ENCODE peak calls at places on chromosomes 5 and 9, in six cellular contexts. One of them, this sample, is unnamed.

GRCh38 chr9:91429501-91429900 is 5.9 kb upstream of the NFIL3 start:
- DNase-seq in tibial nerve: no peak
- DNase-seq in GM23248: no peak
- DNase-seq in psoas muscle: no peak
- DNase-seq in brain microvascular endothelial cell: no peak
- DNase-seq in effector memory CD4-positive, alpha-beta T cell: no peak
- DNase-seq in this sample: no peak

GRCh38 chr5:12272389-12272788 is 368.1 kb upstream of the CTNND2 start:
- DNase-seq in tibial nerve: no peak
- DNase-seq in GM23248: no peak
- DNase-seq in psoas muscle: no peak
- DNase-seq in brain microvascular endothelial cell: no peak
- DNase-seq in effector memory CD4-positive, alpha-beta T cell: no peak
- DNase-seq in this sample: no peak

GRCh38 chr5:77011498-77011897 is 18.7 kb upstream of the AGGF1 start:
- DNase-seq in tibial nerve: no peak
- DNase-seq in GM23248: no peak
- DNase-seq in psoas muscle: no peak
- DNase-seq in brain microvascular endothelial cell: no peak
- DNase-seq in effector memory CD4-positive, alpha-beta T cell: no peak
- DNase-seq in this sample: no peak

GRCh38 chr9:30116673-30117217 is 2267.7 kb upstream of the ACO1 start:
- DNase-seq in tibial nerve: no peak
- DNase-seq in GM23248: no peak
- DNase-seq in psoas muscle: no peak
- DNase-seq in brain microvascular endothelial cell: no peak
- DNase-seq in effector memory CD4-positive, alpha-beta T cell: no peak
- DNase-seq in this sample: no peak

GRCh38 chr9:16012621-16013020 is 459.8 kb downstream of the CCDC171 start:
- DNase-seq in tibial nerve: no peak
- DNase-seq in GM23248: peak; percentile 76
- DNase-seq in psoas muscle: no peak
- DNase-seq in brain microvascular endothelial cell: peak; percentile 74
- DNase-seq in effector memory CD4-positive, alpha-beta T cell: no peak
- DNase-seq in this sample: no peak

GRCh38 chr5:142277796-142278195 is 47.0 kb downstream of the SPRY4 start:
- DNase-seq in tibial nerve: no peak
- DNase-seq in GM23248: no peak
- DNase-seq in psoas muscle: no peak
- DNase-seq in brain microvascular endothelial cell: no peak
- DNase-seq in effector memory CD4-positive, alpha-beta T cell: no peak
- DNase-seq in this sample: no peak

GRCh38 chr9:106799146-106799545 is 63.8 kb upstream of the ZNF462 start:
- DNase-seq in tibial nerve: no peak
- DNase-seq in GM23248: peak; percentile 59
- DNase-seq in psoas muscle: no peak
- DNase-seq in brain microvascular endothelial cell: peak; percentile 82
- DNase-seq in effector memory CD4-positive, alpha-beta T cell: no peak
- DNase-seq in this sample: peak; percentile 93

GRCh38 chr5:148467958-148468357 is 84.2 kb downstream of the FBXO38 start:
- DNase-seq in tibial nerve: no peak
- DNase-seq in GM23248: no peak
- DNase-seq in psoas muscle: no peak
- DNase-seq in brain microvascular endothelial cell: no peak
- DNase-seq in effector memory CD4-positive, alpha-beta T cell: no peak
- DNase-seq in this sample: no peak

GRCh38 chr9:111730937-111731567 is 63.7 kb downstream of the SHOC1 start:
- DNase-seq in tibial nerve: no peak
- DNase-seq in GM23248: no peak
- DNase-seq in psoas muscle: no peak
- DNase-seq in brain microvascular endothelial cell: peak; percentile 40
- DNase-seq in effector memory CD4-positive, alpha-beta T cell: no peak
- DNase-seq in this sample: peak; percentile 21

GRCh38 chr5:78649220-78649700 is 688 bp upstream of the LHFPL2 start:
- DNase-seq in tibial nerve: no peak
- DNase-seq in GM23248: peak; percentile 45
- DNase-seq in psoas muscle: no peak
- DNase-seq in brain microvascular endothelial cell: peak; percentile 37
- DNase-seq in effector memory CD4-positive, alpha-beta T cell: no peak
- DNase-seq in this sample: no peak

GRCh38 chr5:38845555-38846378 is at the start of gene OSMR:
- DNase-seq in tibial nerve: peak; percentile 81
- DNase-seq in GM23248: peak; percentile 99
- DNase-seq in psoas muscle: peak; percentile 94
- DNase-seq in brain microvascular endothelial cell: peak; percentile 96
- DNase-seq in effector memory CD4-positive, alpha-beta T cell: no peak
- DNase-seq in this sample: peak; percentile 99

GRCh38 chr9:101376117-101376866 is 8.5 kb downstream of the BAAT start:
- DNase-seq in tibial nerve: no peak
- DNase-seq in GM23248: peak; percentile 95
- DNase-seq in psoas muscle: no peak
- DNase-seq in brain microvascular endothelial cell: peak; percentile 80
- DNase-seq in effector memory CD4-positive, alpha-beta T cell: no peak
- DNase-seq in this sample: peak; percentile 88

GRCh38 chr9:131734165-131734610 is 5.7 kb downstream of the RAPGEF1 start:
- DNase-seq in tibial nerve: no peak
- DNase-seq in GM23248: peak; percentile 28
- DNase-seq in psoas muscle: peak; percentile 85
- DNase-seq in brain microvascular endothelial cell: no peak
- DNase-seq in effector memory CD4-positive, alpha-beta T cell: peak; percentile 58
- DNase-seq in this sample: peak; percentile 44

GRCh38 chr5:11962122-11962521 is 57.9 kb upstream of the CTNND2 start:
- DNase-seq in tibial nerve: no peak
- DNase-seq in GM23248: no peak
- DNase-seq in psoas muscle: no peak
- DNase-seq in brain microvascular endothelial cell: no peak
- DNase-seq in effector memory CD4-positive, alpha-beta T cell: no peak
- DNase-seq in this sample: no peak

GRCh38 chr9:86838883-86839497 is 108.3 kb downstream of the GAS1 start:
- DNase-seq in tibial nerve: no peak
- DNase-seq in GM23248: no peak
- DNase-seq in psoas muscle: peak; percentile 66
- DNase-seq in brain microvascular endothelial cell: no peak
- DNase-seq in effector memory CD4-positive, alpha-beta T cell: no peak
- DNase-seq in this sample: no peak

GRCh38 chr5:108271127-108271526 is 110.8 kb downstream of the FBXL17 start:
- DNase-seq in tibial nerve: no peak
- DNase-seq in GM23248: no peak
- DNase-seq in psoas muscle: no peak
- DNase-seq in brain microvascular endothelial cell: no peak
- DNase-seq in effector memory CD4-positive, alpha-beta T cell: no peak
- DNase-seq in this sample: no peak

GRCh38 chr9:96856363-96857286 is 2.3 kb upstream of the ZNF782 start:
- DNase-seq in tibial nerve: no peak
- DNase-seq in GM23248: peak; percentile 83
- DNase-seq in psoas muscle: peak; percentile 68
- DNase-seq in brain microvascular endothelial cell: peak; percentile 51
- DNase-seq in effector memory CD4-positive, alpha-beta T cell: peak; percentile 50
- DNase-seq in this sample: peak; percentile 65

GRCh38 chr5:139387611-139388197 is 2.0 kb downstream of the MZB1 start:
- DNase-seq in tibial nerve: no peak
- DNase-seq in GM23248: no peak
- DNase-seq in psoas muscle: no peak
- DNase-seq in brain microvascular endothelial cell: no peak
- DNase-seq in effector memory CD4-positive, alpha-beta T cell: no peak
- DNase-seq in this sample: no peak

GRCh38 chr5:139389701-139390638 is at the start of gene MZB1:
- DNase-seq in tibial nerve: no peak
- DNase-seq in GM23248: no peak
- DNase-seq in psoas muscle: peak; percentile 45
- DNase-seq in brain microvascular endothelial cell: no peak
- DNase-seq in effector memory CD4-positive, alpha-beta T cell: peak; percentile 48
- DNase-seq in this sample: no peak

GRCh38 chr5:139390639-139391569 is 1.2 kb upstream of the MZB1 start:
- DNase-seq in tibial nerve: no peak
- DNase-seq in GM23248: no peak
- DNase-seq in psoas muscle: peak; percentile 60
- DNase-seq in brain microvascular endothelial cell: no peak
- DNase-seq in effector memory CD4-positive, alpha-beta T cell: no peak
- DNase-seq in this sample: no peak

GRCh38 chr5:139386039-139386438 is 2.9 kb upstream of the SLC23A1 start:
- DNase-seq in tibial nerve: no peak
- DNase-seq in GM23248: no peak
- DNase-seq in psoas muscle: no peak
- DNase-seq in brain microvascular endothelial cell: no peak
- DNase-seq in effector memory CD4-positive, alpha-beta T cell: no peak
- DNase-seq in this sample: no peak

DNA sequence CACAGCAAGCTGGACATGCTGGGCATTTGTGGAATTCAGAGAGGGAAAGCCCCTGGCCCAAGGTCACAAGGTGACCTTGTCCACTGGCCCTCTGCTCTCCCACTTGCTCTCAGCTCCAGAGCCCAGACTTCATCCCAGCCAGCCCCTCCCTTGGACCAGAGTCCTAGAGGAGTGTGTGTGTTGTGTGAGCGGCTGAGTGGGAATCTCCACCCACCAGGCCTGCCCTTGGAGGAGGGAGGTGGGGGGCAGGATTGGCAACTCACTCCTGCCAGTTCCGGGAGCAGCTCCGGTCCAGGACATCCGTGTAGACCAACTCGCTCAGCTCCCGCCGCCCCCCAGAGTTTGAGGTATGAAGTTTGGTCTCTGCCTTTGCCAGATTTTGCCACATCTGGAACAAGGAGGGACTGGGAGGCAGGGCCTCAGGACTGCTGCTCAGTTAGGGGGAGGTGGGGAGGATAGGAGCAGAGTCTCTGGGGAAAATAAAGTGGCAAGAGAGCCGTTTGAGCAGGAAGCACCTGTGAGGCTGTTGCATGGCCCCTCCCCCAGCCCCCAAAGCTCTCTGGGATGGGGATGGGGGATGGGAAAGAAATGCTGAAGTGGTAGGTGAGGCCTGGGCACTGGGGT is 1.4 kb downstream of the MZB1 start:
- DNase-seq in tibial nerve: no peak
- DNase-seq in GM23248: peak; percentile 36
- DNase-seq in psoas muscle: no peak
- DNase-seq in brain microvascular endothelial cell: no peak
- DNase-seq in effector memory CD4-positive, alpha-beta T cell: no peak
- DNase-seq in this sample: peak; percentile 50
- H3K4me3 ChIP-seq in tibial nerve: peak overlapping the region; percentile 6
- H3K4me3 ChIP-seq in GM23248: no peak overlapping the region
- H3K4me3 ChIP-seq in psoas muscle: no peak overlapping the region
- H3K4me3 ChIP-seq in brain microvascular endothelial cell: no peak overlapping the region
- H3K4me3 ChIP-seq in effector memory CD4-positive, alpha-beta T cell: no peak overlapping the region
- H3K4me3 ChIP-seq in this sample: peak overlapping the region; percentile 13

DNA sequence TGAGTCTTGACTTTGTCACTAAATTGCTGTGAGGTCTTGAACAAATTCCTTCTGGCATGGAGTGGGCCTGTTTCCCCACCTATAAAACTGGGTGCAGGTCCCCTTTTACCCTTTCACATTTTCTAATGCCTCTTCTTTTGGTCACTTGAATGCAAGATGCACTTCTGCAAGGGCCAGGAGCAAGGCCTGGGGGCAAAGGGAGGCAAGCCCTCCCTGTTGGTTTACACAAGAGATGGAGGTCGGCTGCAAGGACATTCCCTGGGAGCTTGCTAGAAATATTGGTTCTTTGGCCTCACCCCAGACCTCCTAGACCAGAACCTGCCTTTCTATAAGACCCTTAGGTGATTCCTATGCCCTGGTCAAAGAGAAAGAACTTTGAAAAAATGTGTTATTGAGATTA is 5.8 kb downstream of the FOXE1 start:
- DNase-seq in tibial nerve: no peak
- DNase-seq in GM23248: no peak
- DNase-seq in psoas muscle: no peak
- DNase-seq in brain microvascular endothelial cell: no peak
- DNase-seq in effector memory CD4-positive, alpha-beta T cell: no peak
- DNase-seq in this sample: no peak
- H3K4me3 ChIP-seq in tibial nerve: no peak overlapping the region
- H3K4me3 ChIP-seq in GM23248: no peak overlapping the region
- H3K4me3 ChIP-seq in psoas muscle: no peak overlapping the region
- H3K4me3 ChIP-seq in brain microvascular endothelial cell: no peak overlapping the region
- H3K4me3 ChIP-seq in effector memory CD4-positive, alpha-beta T cell: no peak overlapping the region
- H3K4me3 ChIP-seq in this sample: no peak overlapping the region

DNA sequence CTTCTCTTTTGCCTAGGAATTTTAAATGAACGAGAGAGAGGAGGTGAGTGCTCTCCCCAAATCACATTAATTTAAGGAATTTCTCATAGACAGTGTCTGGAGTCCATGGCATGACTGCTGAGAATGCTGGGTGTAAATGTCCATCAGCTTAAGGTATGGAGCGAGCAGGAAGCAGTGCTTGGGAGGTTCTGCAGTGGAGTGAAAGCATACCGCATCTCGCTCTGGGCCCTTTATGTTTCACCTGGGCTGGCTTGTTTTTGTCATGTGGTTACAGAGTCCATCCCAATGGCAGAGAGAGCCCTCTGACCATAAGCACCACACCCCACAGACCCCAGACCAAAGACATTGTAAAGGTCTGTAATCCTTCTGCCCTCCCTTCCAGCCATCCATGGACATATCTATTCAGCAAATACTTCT is 20.6 kb upstream of the TNFAIP8 start:
- DNase-seq in tibial nerve: no peak
- DNase-seq in GM23248: no peak
- DNase-seq in psoas muscle: no peak
- DNase-seq in brain microvascular endothelial cell: no peak
- DNase-seq in effector memory CD4-positive, alpha-beta T cell: no peak
- DNase-seq in this sample: no peak
- H3K4me3 ChIP-seq in tibial nerve: no peak overlapping the region
- H3K4me3 ChIP-seq in GM23248: no peak overlapping the region
- H3K4me3 ChIP-seq in psoas muscle: no peak overlapping the region
- H3K4me3 ChIP-seq in brain microvascular endothelial cell: no peak overlapping the region
- H3K4me3 ChIP-seq in effector memory CD4-positive, alpha-beta T cell: peak overlapping the region; percentile 63
- H3K4me3 ChIP-seq in this sample: no peak overlapping the region

GRCh38 chr5:63962345-63962744 is at the start of gene HTR1A:
- DNase-seq in tibial nerve: no peak
- DNase-seq in GM23248: no peak
- DNase-seq in psoas muscle: no peak
- DNase-seq in brain microvascular endothelial cell: no peak
- DNase-seq in effector memory CD4-positive, alpha-beta T cell: no peak
- DNase-seq in this sample: no peak

GRCh38 chr5:63960646-63961045 is 1.6 kb downstream of the HTR1A start:
- DNase-seq in tibial nerve: no peak
- DNase-seq in GM23248: no peak
- DNase-seq in psoas muscle: peak; percentile 26
- DNase-seq in brain microvascular endothelial cell: no peak
- DNase-seq in effector memory CD4-positive, alpha-beta T cell: no peak
- DNase-seq in this sample: no peak

GRCh38 chr5:63963080-63963735 is 963 bp upstream of the HTR1A start:
- DNase-seq in tibial nerve: peak; percentile 44
- DNase-seq in GM23248: peak; percentile 88
- DNase-seq in psoas muscle: no peak
- DNase-seq in brain microvascular endothelial cell: peak; percentile 69
- DNase-seq in effector memory CD4-positive, alpha-beta T cell: no peak
- DNase-seq in this sample: peak; percentile 68

GRCh38 chr5:63961125-63961597 is 1.1 kb downstream of the HTR1A start:
- DNase-seq in tibial nerve: no peak
- DNase-seq in GM23248: no peak
- DNase-seq in psoas muscle: peak; percentile 34
- DNase-seq in brain microvascular endothelial cell: no peak
- DNase-seq in effector memory CD4-positive, alpha-beta T cell: no peak
- DNase-seq in this sample: no peak

DNA sequence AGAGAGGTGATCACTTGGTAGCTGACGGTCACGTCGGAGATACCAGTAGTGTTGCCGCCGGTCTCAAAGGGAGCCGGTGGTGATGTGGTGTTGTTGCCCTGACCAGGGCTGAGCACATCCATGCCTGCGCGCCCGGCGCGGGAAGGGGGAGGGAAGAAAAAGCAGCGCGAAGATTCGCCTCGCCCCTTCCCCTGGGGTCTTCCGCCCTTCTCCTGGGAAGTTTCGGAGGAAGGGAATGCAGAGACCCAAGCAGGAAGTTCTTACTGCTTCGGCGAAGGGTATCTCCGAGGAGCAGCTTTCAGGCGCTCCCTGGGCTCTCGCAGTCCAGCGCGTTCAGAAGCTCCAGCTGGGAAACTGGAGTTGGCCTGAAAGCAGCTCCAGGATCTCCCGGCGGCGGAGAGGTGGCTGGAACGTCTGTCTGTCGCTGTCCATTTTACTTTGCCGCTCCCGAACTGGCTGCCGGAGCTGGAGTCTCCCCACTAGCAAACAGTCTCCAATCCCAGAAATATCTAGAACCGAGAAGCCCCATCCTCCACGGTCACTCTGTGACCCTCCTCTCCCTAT is 565 bp downstream of the HTR1A start:
- DNase-seq in tibial nerve: no peak
- DNase-seq in GM23248: no peak
- DNase-seq in psoas muscle: peak; percentile 22
- DNase-seq in brain microvascular endothelial cell: no peak
- DNase-seq in effector memory CD4-positive, alpha-beta T cell: no peak
- DNase-seq in this sample: no peak
- H3K4me3 ChIP-seq in tibial nerve: no peak overlapping the region
- H3K4me3 ChIP-seq in GM23248: no peak overlapping the region
- H3K4me3 ChIP-seq in psoas muscle: no peak overlapping the region
- H3K4me3 ChIP-seq in brain microvascular endothelial cell: no peak overlapping the region
- H3K4me3 ChIP-seq in effector memory CD4-positive, alpha-beta T cell: no peak overlapping the region
- H3K4me3 ChIP-seq in this sample: no peak overlapping the region

This sample was measured in AG10803.